ENCODE peak calls at places on chromosome 4, in four cellular contexts. M is activated CD4-positive, alpha-beta T cell treated with anti-CD3 and anti-CD28 coated beads, Interleukin-2, amount 10 ng/mL, durations not matched to agents 24 days and 14 days; C is H4; F is pancreas. X is an unnamed sample.

GRCh38 chr4:129355031-129355430 is 259.1 kb downstream of the C4orf33 start:
- DNase-seq in C (no peak), F (no peak), M (no peak), X (no peak)

GRCh38 chr4:16124232-16124631 is 40.4 kb upstream of the PROM1 start:
- DNase-seq in M (no peak), F (no peak), C (no peak), X (no peak)

GRCh38 chr4:15757084-15757483 is 21.0 kb upstream of the CD38 start:
- DNase-seq in M (peak), C (no peak), F (no peak), X (no peak)

GRCh38 chr4:143728171-143728570 is 27.7 kb upstream of the FREM3 start:
- DNase-seq in C (no peak), M (no peak), F (no peak), X (no peak)

GRCh38 chr4:152590179-152591031 is 54.5 kb upstream of the FBXW7 start:
- DNase-seq in M (no peak), F (no peak), C (peak), X (no peak)

GRCh38 chr4:40576651-40577480 is 52.8 kb downstream of the RBM47 start:
- DNase-seq in M (peak), F (peak), C (peak), X (peak)

GRCh38 chr4:2333356-2333841 is 71.5 kb upstream of the MXD4 start:
- DNase-seq in M (no peak), F (no peak), C (peak), X (no peak)

GRCh38 chr4:38980903-38981676 is 51.1 kb downstream of the TMEM156 start:
- DNase-seq in M (peak), C (peak), F (no peak), X (no peak)

GRCh38 chr4:182236186-182236585 is 7.0 kb upstream of the TENM3 start:
- DNase-seq in F (no peak), M (no peak), C (no peak), X (no peak)

GRCh38 chr4:187396106-187396505 is 599.5 kb upstream of the ZFP42 start:
- DNase-seq in F (no peak), M (no peak), C (no peak), X (no peak)

GRCh38 chr4:180455226-180455625 is 1788.0 kb upstream of the TENM3 start:
- DNase-seq in F (no peak), C (no peak), M (no peak), X (no peak)

GRCh38 chr4:139740121-139740520 is 74.5 kb downstream of the MGST2 start:
- DNase-seq in F (no peak), C (no peak), M (no peak), X (peak)

GRCh38 chr4:80036949-80037348 is 36.1 kb downstream of the ANTXR2 start:
- DNase-seq in C (no peak), M (no peak), F (no peak), X (no peak)

GRCh38 chr4:139085141-139085540 is 69.6 kb downstream of the NOCT start:
- DNase-seq in C (peak), M (no peak), F (no peak), X (no peak)